ENCODE peak calls at places on chromosomes 11 and 22, in nine cellular contexts. R is cardiac muscle cell; W is H9; D is naive thymus-derived CD4-positive, alpha-beta T cell; U is tibial nerve; J is IMR-90; M is lower lobe of right lung; Q is lung; K is hepatocyte. C is an unnamed sample.
A peak's percentile ranks its signal among the peaks of the same experiment; 100 is the strongest.

GRCh38 chr22:31089101-31090100 is 8.3 kb downstream of the SMTN start:
- DNase-seq in J (no peak), R (peak; percentile 73), U (no peak), Q (no peak), K (peak; percentile 61), W (no peak), M (no peak), D (no peak), C (no peak)

GRCh38 chr11:2217211-2218081 is 45.8 kb upstream of the TH start:
- DNase-seq in M (peak; percentile 44), J (no peak), R (no peak), K (no peak), W (peak; percentile 23), U (no peak), Q (no peak), D (no peak), C (no peak)

GRCh38 chr11:120786206-120786735 is 237.6 kb upstream of the TBCEL start:
- DNase-seq in J (no peak), D (no peak), Q (no peak), K (no peak), W (no peak), U (no peak), M (no peak), R (no peak), C (no peak)

GRCh38 chr11:74684661-74685060 is 46.6 kb downstream of the CHRDL2 start:
- DNase-seq in D (no peak), J (no peak), W (no peak), M (peak; percentile 6), R (no peak), K (no peak), U (no peak), Q (no peak), C (no peak)

GRCh38 chr22:23264610-23265388 is 84.5 kb downstream of the BCR start:
- DNase-seq in R (no peak), D (no peak), U (peak; percentile 50), J (no peak), M (no peak), K (no peak), W (no peak), Q (no peak), C (no peak)

GRCh38 chr11:94895971-94896370 is 77.4 kb downstream of the CWC15 start:
- DNase-seq in K (no peak), R (no peak), M (no peak), W (no peak), J (peak; percentile 73), Q (no peak), U (no peak), D (no peak), C (peak; percentile 60)

GRCh38 chr11:120978701-120979100 is 45.2 kb upstream of the TBCEL start:
- DNase-seq in U (no peak), J (no peak), M (no peak), Q (no peak), R (no peak), K (no peak), D (no peak), W (no peak), C (no peak)

GRCh38 chr22:36277482-36278291 is 24.8 kb downstream of the APOL1 start:
- DNase-seq in W (peak; percentile 90), M (peak; percentile 68), D (no peak), Q (peak; percentile 56), J (peak; percentile 56), R (peak; percentile 66), K (peak; percentile 74), U (no peak), C (peak; percentile 39)

GRCh38 chr11:88102595-88102929 is 72.7 kb downstream of the RAB38 start:
- DNase-seq in M (no peak), Q (no peak), D (no peak), R (no peak), J (no peak), K (peak; percentile 8), U (no peak), W (no peak), C (peak; percentile 91)

GRCh38 chr11:110046759-110047386 is 46.3 kb upstream of the ZC3H12C start:
- DNase-seq in U (no peak), J (no peak), W (no peak), K (peak; percentile 49), Q (no peak), M (no peak), D (no peak), R (no peak), C (no peak)

GRCh38 chr11:68584991-68585524 is 99.3 kb upstream of the GAL start:
- DNase-seq in M (no peak), W (no peak), J (peak; percentile 6), R (no peak), K (no peak), U (no peak), Q (no peak), D (no peak), C (no peak)

GRCh38 chr11:11709447-11710239 is 87.8 kb upstream of the GALNT18 start:
- DNase-seq in U (no peak), J (no peak), Q (no peak), K (no peak), M (no peak), W (no peak), R (no peak), D (no peak), C (peak; percentile 29)

GRCh38 chr11:55726715-55727324 is 46.4 kb upstream of the OR5D13 start:
- DNase-seq in M (no peak), K (no peak), D (no peak), W (no peak), Q (no peak), J (no peak), R (no peak), U (no peak), C (no peak)

GRCh38 chr11:128898580-128899344 is 7.6 kb downstream of the KCNJ5 start:
- DNase-seq in W (no peak), D (no peak), R (no peak), M (peak; percentile 74), U (no peak), J (peak; percentile 66), K (no peak), Q (peak; percentile 63), C (peak; percentile 20)

GRCh38 chr11:129237880-129238638 is 45.9 kb upstream of the ARHGAP32 start:
- DNase-seq in J (no peak), D (no peak), W (no peak), Q (no peak), M (no peak), K (no peak), R (no peak), U (no peak), C (no peak)

GRCh38 chr11:31655483-31655882 is 145.9 kb downstream of the ELP4 start:
- DNase-seq in M (no peak), J (peak; percentile 85), U (no peak), D (no peak), K (no peak), Q (no peak), R (no peak), W (no peak), C (peak; percentile 89)

GRCh38 chr11:78807351-78807750 is 232.7 kb upstream of the NARS2 start:
- DNase-seq in W (no peak), Q (no peak), J (no peak), D (no peak), U (no peak), R (no peak), K (no peak), M (no peak), C (no peak)
- H3K4me1 ChIP-seq in W (peaks cover 2% of the 10 kb centered on the region), Q (peaks cover 7% of the 10 kb centered on the region), J (peaks cover 34% of the 10 kb centered on the region), D (no peaks in the 10 kb centered on the region), U (peaks cover 3% of the 10 kb centered on the region), R (peaks cover 29% of the 10 kb centered on the region), K (peaks cover 22% of the 10 kb centered on the region), M (peaks cover 20% of the 10 kb centered on the region), C (peaks cover 3% of the 10 kb centered on the region)

DNA sequence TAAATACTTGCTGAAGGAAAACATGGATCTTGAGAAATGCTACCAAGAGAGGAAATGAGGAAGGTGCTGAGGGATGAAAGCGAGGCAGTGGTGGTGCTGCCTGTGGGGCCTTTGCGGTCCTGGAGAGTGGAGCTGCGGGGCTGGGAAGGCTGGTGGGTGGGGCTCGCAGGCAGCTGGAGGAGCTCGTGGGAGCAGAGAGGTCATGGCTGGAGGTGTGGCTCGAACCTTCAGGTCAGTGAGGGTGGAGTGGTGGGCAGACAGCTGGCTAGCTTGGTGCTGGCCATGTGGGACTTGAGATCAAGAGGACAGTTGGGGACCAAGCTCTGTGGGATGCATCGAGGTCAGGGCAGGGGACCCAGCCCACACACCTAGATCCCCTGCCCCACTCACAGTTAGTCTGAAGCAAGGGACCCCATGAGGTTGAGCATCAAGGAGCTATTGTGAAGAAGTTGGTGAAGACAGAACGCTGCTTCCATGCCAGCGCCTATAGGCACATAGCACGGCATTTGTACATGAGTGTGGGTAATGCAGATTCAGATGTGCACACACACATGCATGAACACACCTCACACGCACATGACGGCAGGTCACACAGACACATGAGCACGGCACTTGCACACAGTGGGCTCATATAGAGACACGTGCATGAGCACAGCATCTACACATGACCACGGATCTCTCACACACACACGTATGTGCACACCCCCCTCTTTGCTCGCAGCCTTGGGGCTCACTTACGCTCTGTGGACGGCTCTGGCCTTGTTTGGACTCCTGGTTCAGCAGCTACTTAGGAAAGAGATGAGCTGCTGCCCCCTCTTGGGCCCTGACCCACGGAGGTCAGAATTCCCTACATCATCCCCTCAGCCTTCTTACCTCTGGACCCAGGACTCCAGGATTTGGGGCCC is 30.4 kb downstream of the SHANK3 start:
- DNase-seq in K (no peak), W (no peak), D (no peak), M (peak; percentile 21), R (no peak), U (no peak), J (no peak), Q (no peak), C (no peak)
- H3K27ac ChIP-seq in K (no peak overlapping the region), W (no peak overlapping the region), D (no peak overlapping the region), M (no peak overlapping the region), R (no peak overlapping the region), U (no peak overlapping the region), J (no peak overlapping the region), Q (no peak overlapping the region), C (no peak overlapping the region)

GRCh38 chr11:8829556-8829955 is 81.4 kb upstream of the AKIP1 start:
- DNase-seq in R (no peak), Q (no peak), U (no peak), W (no peak), J (no peak), K (no peak), M (no peak), D (no peak), C (no peak)

GRCh38 chr11:8826901-8827560 is 84.0 kb upstream of the AKIP1 start:
- DNase-seq in J (no peak), M (no peak), W (peak; percentile 18), K (no peak), D (no peak), Q (no peak), U (no peak), R (no peak), C (no peak)

GRCh38 chr11:8828580-8829358 is 82.2 kb upstream of the AKIP1 start:
- DNase-seq in J (peak; percentile 70), U (no peak), Q (no peak), W (peak; percentile 12), M (no peak), R (no peak), K (no peak), D (no peak), C (no peak)

GRCh38 chr11:8826145-8826786 is 84.7 kb upstream of the AKIP1 start:
- DNase-seq in U (no peak), M (no peak), R (no peak), D (no peak), Q (no peak), J (peak; percentile 95), W (peak; percentile 59), K (peak; percentile 45), C (no peak)

GRCh38 chr11:8828055-8828454 is 82.9 kb upstream of the AKIP1 start:
- DNase-seq in Q (no peak), R (no peak), K (no peak), M (no peak), D (no peak), J (no peak), U (no peak), W (peak; percentile 18), C (no peak)
- H3K4me1 ChIP-seq in Q (no peaks in the 10 kb centered on the region), R (peaks cover 22% of the 10 kb centered on the region), K (peaks cover 25% of the 10 kb centered on the region), M (peaks cover 39% of the 10 kb centered on the region), D (no peaks in the 10 kb centered on the region), J (peaks cover 29% of the 10 kb centered on the region), U (peaks cover 7% of the 10 kb centered on the region), W (peaks cover 6% of the 10 kb centered on the region), C (peaks cover 20% of the 10 kb centered on the region)

GRCh38 chr11:102530558-102530957 is at the start of gene MMP7:
- DNase-seq in R (no peak), U (no peak), Q (no peak), W (no peak), M (no peak), K (peak; percentile 21), J (peak; percentile 57), D (no peak), C (peak; percentile 68)
- H3K27ac ChIP-seq in R (no peak within 1 kb of the TSS), U (no peak within 1 kb of the TSS), Q (no peak within 1 kb of the TSS), W (no peak within 1 kb of the TSS), M (no peak within 1 kb of the TSS), K (peak within 1 kb of the TSS; percentile 38), J (no peak within 1 kb of the TSS), D (no peak within 1 kb of the TSS), C (peak within 1 kb of the TSS; percentile 32)